ENCODE peak calls at places on chromosomes 4 and X, in eight cellular contexts. I, N, X, Z, J, K, D and O are unnamed samples.

GRCh38 chr4:145937990-145938611 is 522 bp downstream of the ZNF827 start:
- DNase-seq in I (peak; percentile 23), Z (peak; percentile 36), X (peak; percentile 52), K (no peak), D (peak; percentile 27), N (peak; percentile 26), J (peak; percentile 31), O (no peak)

GRCh38 chrX:122220644-122221373 is 963.3 kb upstream of the GRIA3 start:
- DNase-seq in Z (no peak), I (no peak), K (no peak), N (no peak), D (no peak), X (no peak), J (no peak), O (no peak)

GRCh38 chr4:110165382-110166285 is 32.8 kb downstream of the ELOVL6 start:
- DNase-seq in Z (peak; percentile 52), J (peak; percentile 36), D (peak; percentile 83), N (peak; percentile 74), X (peak; percentile 82), I (peak; percentile 64), K (no peak), O (no peak)

GRCh38 chr4:183411291-183411861 is 33.1 kb upstream of the CDKN2AIP start:
- DNase-seq in X (no peak), D (peak; percentile 67), J (no peak), I (no peak), Z (no peak), K (no peak), N (no peak), O (no peak)

GRCh38 chr4:165369522-165369921 is 9.3 kb upstream of the CPE start:
- DNase-seq in D (no peak), I (no peak), N (no peak), K (no peak), J (no peak), X (peak; percentile 38), Z (no peak), O (no peak)

GRCh38 chr4:40264995-40265909 is 68.4 kb downstream of the RHOH start:
- DNase-seq in X (peak; percentile 59), J (peak; percentile 74), D (no peak), Z (no peak), I (no peak), N (peak; percentile 46), K (no peak), O (no peak)

GRCh38 chr4:183541081-183542045 is 36.5 kb downstream of the ING2 start:
- DNase-seq in K (peak; percentile 55), N (no peak), Z (no peak), I (peak; percentile 3), D (peak; percentile 49), X (peak; percentile 77), J (no peak), O (no peak)

GRCh38 chr4:37685211-37685725 is 908 bp downstream of the RELL1 start:
- DNase-seq in X (peak; percentile 50), D (peak; percentile 82), N (peak; percentile 46), J (peak; percentile 51), K (no peak), I (peak; percentile 82), Z (no peak), O (peak; percentile 33)

GRCh38 chr4:58749206-58749605 is 1639.0 kb upstream of the IGFBP7 start:
- DNase-seq in I (no peak), N (no peak), K (no peak), D (no peak), J (no peak), Z (no peak), X (no peak), O (no peak)

GRCh38 chr4:38787693-38788092 is 4.9 kb upstream of the TLR10 start:
- DNase-seq in N (no peak), I (no peak), Z (no peak), D (no peak), J (no peak), K (no peak), X (no peak), O (no peak)

GRCh38 chr4:98672583-98673281 is 14.3 kb upstream of the TSPAN5 start:
- DNase-seq in D (no peak), Z (no peak), N (no peak), I (no peak), K (no peak), X (no peak), J (no peak), O (no peak)

GRCh38 chr4:7727727-7728126 is 211.9 kb downstream of the AFAP1 start:
- DNase-seq in J (no peak), D (no peak), I (peak; percentile 6), K (no peak), X (no peak), N (no peak), Z (no peak), O (no peak)

GRCh38 chr4:82688091-82688815 is 110.3 kb downstream of the SCD5 start:
- DNase-seq in D (no peak), K (no peak), N (no peak), Z (no peak), I (no peak), J (no peak), X (no peak), O (no peak)

GRCh38 chr4:152229782-152230289 is 306.1 kb downstream of the FBXW7 start:
- DNase-seq in I (no peak), X (no peak), N (no peak), K (no peak), J (no peak), D (no peak), Z (no peak), O (no peak)

GRCh38 chr4:151329217-151330007 is 4.0 kb upstream of the SH3D19 start:
- DNase-seq in K (no peak), D (peak; percentile 40), X (no peak), N (no peak), J (no peak), Z (no peak), I (peak; percentile 17), O (no peak)

DNA sequence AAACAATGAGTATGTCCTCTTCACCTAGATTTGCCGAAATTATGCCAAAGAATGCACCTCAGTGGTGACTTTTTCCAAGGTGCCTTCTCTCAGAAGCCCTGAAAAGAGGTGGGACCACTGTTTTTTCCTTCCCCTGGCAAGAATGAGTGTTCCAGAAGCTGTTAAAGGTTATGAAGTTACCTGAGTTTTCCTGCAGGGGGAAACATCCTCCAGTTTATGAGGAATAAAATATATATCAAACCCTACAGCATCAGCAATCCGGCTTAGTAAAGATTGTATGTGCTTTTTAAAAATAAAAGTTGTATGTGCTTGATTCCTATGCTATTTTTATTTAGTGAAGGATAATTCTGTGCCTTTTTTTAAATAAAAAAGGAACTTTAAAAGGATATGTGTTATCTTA is 73.3 kb downstream of the RBM46 start:
- DNase-seq in Z (no peak), J (peak; percentile 14), N (no peak), K (no peak), X (peak; percentile 10), D (peak; percentile 4), I (no peak), O (no peak)
- TF ChIP-seq CTCF in Z (no peak), J (peak; percentile 27), N (peak; percentile 26), K (no peak), X (peak; percentile 10), D (peak; percentile 15), I (peak; percentile 28), O (no peak)

GRCh38 chr4:2888826-2889225 is 45.2 kb downstream of the ADD1 start:
- DNase-seq in J (no peak), K (no peak), D (no peak), I (peak; percentile 18), N (no peak), Z (no peak), X (no peak), O (no peak)

GRCh38 chr4:2882341-2882740 is 38.7 kb downstream of the ADD1 start:
- DNase-seq in J (no peak), N (no peak), I (no peak), X (no peak), D (peak; percentile 40), Z (no peak), K (no peak), O (no peak)

GRCh38 chr4:2886622-2887021 is 43.0 kb downstream of the ADD1 start:
- DNase-seq in K (no peak), I (no peak), Z (no peak), J (no peak), D (no peak), N (no peak), X (no peak), O (peak; percentile 28)

GRCh38 chr4:2887343-2887742 is 43.7 kb downstream of the ADD1 start:
- DNase-seq in K (no peak), Z (no peak), N (no peak), I (no peak), J (no peak), D (no peak), X (no peak), O (no peak)

DNA sequence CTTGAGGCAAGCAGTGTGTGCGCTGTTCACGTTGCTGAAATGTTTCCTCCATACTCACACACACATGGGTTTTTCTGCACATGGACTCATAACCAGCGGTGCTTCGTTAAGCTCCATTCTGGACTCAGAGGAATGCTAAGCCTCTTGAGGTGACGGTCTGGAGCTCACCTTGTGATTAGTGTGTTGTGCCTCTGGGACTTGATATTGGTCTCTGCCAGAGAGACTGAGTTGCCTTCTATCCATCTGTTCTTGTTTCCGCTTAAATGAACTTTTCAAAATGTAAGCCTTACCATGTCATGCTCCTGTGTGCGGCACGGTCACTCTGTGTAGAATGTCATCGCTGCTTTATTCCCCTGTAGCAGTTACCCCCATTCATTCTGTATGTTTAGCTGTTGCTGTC is 42.5 kb downstream of the ADD1 start:
- DNase-seq in N (no peak), I (no peak), J (no peak), D (no peak), X (no peak), Z (no peak), K (no peak), O (no peak)
- H3K4me3 ChIP-seq in N (no peak overlapping the region), I (no peak overlapping the region), J (no peak overlapping the region), D (no peak overlapping the region), X (no peak overlapping the region), Z (no peak overlapping the region), K (no peak overlapping the region), O (no peak overlapping the region)

GRCh38 chr4:69594382-69594781 is 45.1 kb downstream of the UGT2A2 start:
- DNase-seq in J (no peak), Z (no peak), K (no peak), I (no peak), D (no peak), X (no peak), N (no peak), O (no peak)
- TF ChIP-seq CTCF in J (no peak), Z (no peak), K (no peak), I (no peak), D (no peak), X (no peak), N (no peak), O (no peak)

DNA sequence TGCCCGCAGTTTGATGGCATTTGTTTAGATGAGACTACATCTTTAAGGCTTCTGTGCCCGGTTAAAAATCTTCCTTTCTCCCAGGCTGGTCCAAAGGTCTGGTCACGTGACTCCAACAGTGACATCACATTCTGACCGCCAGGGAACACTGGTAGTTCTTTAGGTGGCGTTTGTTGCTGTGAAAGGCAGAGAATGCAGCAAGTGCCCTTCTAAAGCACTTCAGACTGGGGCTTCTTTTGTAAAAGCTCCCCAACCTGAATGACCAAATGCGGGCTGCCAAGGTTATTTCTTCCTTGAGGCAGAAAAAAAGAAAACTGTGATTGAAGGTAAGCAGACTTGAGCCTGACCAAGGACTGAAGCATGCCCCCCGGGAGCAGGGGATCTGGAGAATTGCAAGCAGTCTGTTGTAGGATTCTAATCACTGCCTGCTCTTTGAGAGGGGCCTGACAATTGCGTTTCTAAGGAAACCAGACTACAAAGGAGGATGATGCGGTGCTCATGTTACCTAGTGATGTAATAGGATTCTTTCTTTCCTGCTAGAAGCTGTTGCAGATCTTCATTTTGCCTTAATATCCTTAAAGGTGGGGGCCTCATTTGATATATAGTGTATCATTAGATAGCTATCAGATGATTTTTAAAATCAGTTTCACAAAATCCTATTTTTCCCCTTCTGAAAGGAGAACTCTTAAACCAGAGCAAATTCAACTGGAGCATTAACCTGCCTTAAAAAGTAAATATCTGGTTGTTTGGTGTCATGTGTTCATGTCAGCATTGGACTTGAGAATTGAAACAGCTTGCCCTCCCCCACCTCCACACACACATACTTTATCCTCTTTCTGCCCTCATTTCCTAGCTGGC is 133.1 kb downstream of the AKAP4 start:
- DNase-seq in X (peak; percentile 67), K (no peak), D (peak; percentile 47), Z (peak; percentile 55), N (peak; percentile 22), J (no peak), I (no peak), O (no peak)
- H3K4me3 ChIP-seq in X (peak overlapping the region; percentile 27), K (no peak overlapping the region), D (no peak overlapping the region), Z (no peak overlapping the region), N (no peak overlapping the region), J (no peak overlapping the region), I (no peak overlapping the region), O (no peak overlapping the region)